ENCODE peak calls at places on chromosome 6, in four cellular contexts. One of them, this sample, is unnamed.

GRCh38 chr6:36725581-36725980 is 28.0 kb downstream of the RAB44 start:
- DNase-seq in CD8-positive, alpha-beta memory T cell: no peak
- DNase-seq in substantia nigra: no peak
- DNase-seq in OCI-LY7: no peak
- DNase-seq in this sample: no peak

GRCh38 chr6:73200735-73201134 is 24.6 kb downstream of the KHDC1L start:
- DNase-seq in OCI-LY7: no peak
- DNase-seq in substantia nigra: no peak
- DNase-seq in CD8-positive, alpha-beta memory T cell: no peak
- DNase-seq in this sample: peak; percentile 12

GRCh38 chr6:144338474-144338873 is 53.3 kb downstream of the UTRN start:
- DNase-seq in substantia nigra: no peak
- DNase-seq in CD8-positive, alpha-beta memory T cell: no peak
- DNase-seq in OCI-LY7: peak; percentile 9
- DNase-seq in this sample: no peak

GRCh38 chr6:45759134-45759849 is 256.4 kb downstream of the CLIC5 start:
- DNase-seq in substantia nigra: no peak
- DNase-seq in OCI-LY7: no peak
- DNase-seq in CD8-positive, alpha-beta memory T cell: no peak
- DNase-seq in this sample: peak; percentile 22

GRCh38 chr6:148313483-148313882 is 29.2 kb upstream of the SASH1 start:
- DNase-seq in OCI-LY7: no peak
- DNase-seq in substantia nigra: no peak
- DNase-seq in CD8-positive, alpha-beta memory T cell: no peak
- DNase-seq in this sample: no peak

GRCh38 chr6:108596947-108597346 is 36.2 kb downstream of the FOXO3 start:
- DNase-seq in OCI-LY7: peak; percentile 24
- DNase-seq in substantia nigra: no peak
- DNase-seq in CD8-positive, alpha-beta memory T cell: no peak
- DNase-seq in this sample: peak; percentile 63

GRCh38 chr6:16803294-16804006 is 42.2 kb upstream of the ATXN1 start:
- DNase-seq in substantia nigra: peak; percentile 76
- DNase-seq in OCI-LY7: no peak
- DNase-seq in CD8-positive, alpha-beta memory T cell: no peak
- DNase-seq in this sample: no peak

GRCh38 chr6:57013501-57013900 is 33.0 kb upstream of the KIAA1586 start:
- DNase-seq in CD8-positive, alpha-beta memory T cell: no peak
- DNase-seq in substantia nigra: no peak
- DNase-seq in OCI-LY7: no peak
- DNase-seq in this sample: no peak

GRCh38 chr6:56539503-56540105 is 103.1 kb downstream of the DST start:
- DNase-seq in OCI-LY7: no peak
- DNase-seq in CD8-positive, alpha-beta memory T cell: no peak
- DNase-seq in substantia nigra: no peak
- DNase-seq in this sample: no peak

GRCh38 chr6:53718597-53719460 is 53.3 kb upstream of the KLHL31 start:
- DNase-seq in CD8-positive, alpha-beta memory T cell: no peak
- DNase-seq in OCI-LY7: peak; percentile 71
- DNase-seq in substantia nigra: peak; percentile 25
- DNase-seq in this sample: peak; percentile 71

GRCh38 chr6:44787254-44787844 is 399.8 kb downstream of the CDC5L start:
- DNase-seq in substantia nigra: no peak
- DNase-seq in OCI-LY7: no peak
- DNase-seq in CD8-positive, alpha-beta memory T cell: no peak
- DNase-seq in this sample: no peak

GRCh38 chr6:33587529-33588215 is 7.6 kb upstream of the BAK1 start:
- DNase-seq in CD8-positive, alpha-beta memory T cell: no peak
- DNase-seq in substantia nigra: no peak
- DNase-seq in OCI-LY7: no peak
- DNase-seq in this sample: no peak

GRCh38 chr6:39917329-39917728 is 16.9 kb downstream of the MOCS1 start:
- DNase-seq in CD8-positive, alpha-beta memory T cell: no peak
- DNase-seq in substantia nigra: no peak
- DNase-seq in OCI-LY7: no peak
- DNase-seq in this sample: no peak

GRCh38 chr6:40610229-40610628 is 23.1 kb upstream of the LRFN2 start:
- DNase-seq in OCI-LY7: no peak
- DNase-seq in substantia nigra: no peak
- DNase-seq in CD8-positive, alpha-beta memory T cell: no peak
- DNase-seq in this sample: no peak

GRCh38 chr6:54354608-54355007 is 46.4 kb downstream of the TINAG start:
- DNase-seq in substantia nigra: no peak
- DNase-seq in OCI-LY7: no peak
- DNase-seq in CD8-positive, alpha-beta memory T cell: no peak
- DNase-seq in this sample: no peak

GRCh38 chr6:167396068-167396658 is 71.3 kb downstream of the TTLL2 start:
- DNase-seq in OCI-LY7: no peak
- DNase-seq in substantia nigra: no peak
- DNase-seq in CD8-positive, alpha-beta memory T cell: no peak
- DNase-seq in this sample: no peak

GRCh38 chr6:134422426-134423231 is 104.7 kb upstream of the SGK1 start:
- DNase-seq in substantia nigra: peak; percentile 20
- DNase-seq in CD8-positive, alpha-beta memory T cell: no peak
- DNase-seq in OCI-LY7: no peak
- DNase-seq in this sample: peak; percentile 96